ENCODE peak calls at places on chromosomes 7 and 10, in four cellular contexts. K is kidney glomerular epithelial cell, I is MV-4-11, D is HT-29. T is an unnamed sample.

GRCh38 chr10:70662362-70663220 is 9.7 kb upstream of the ADAMTS14 start:
- DNase-seq in K (no peak), I (no peak), D (no peak), T (no peak)

GRCh38 chr7:119640861-119641260 is 632.1 kb upstream of the KCND2 start:
- DNase-seq in K (no peak), I (no peak), D (no peak), T (peak)

GRCh38 chr7:128361463-128362441 is at the start of gene PRRT4:
- DNase-seq in K (no peak), I (peak), D (no peak), T (peak)

GRCh38 chr10:45454262-45454661 is 80.2 kb downstream of the ALOX5 start:
- DNase-seq in K (no peak), I (no peak), D (no peak), T (no peak)

GRCh38 chr7:75743455-75743859 is 4.7 kb upstream of the HIP1 start:
- DNase-seq in K (no peak), I (peak), D (no peak), T (no peak)

GRCh38 chr7:94160719-94161435 is 156.7 kb upstream of the BET1 start:
- DNase-seq in K (no peak), I (peak), D (no peak), T (peak)

GRCh38 chr10:110334061-110334656 is 29.4 kb upstream of the SMNDC1 start:
- DNase-seq in K (no peak), I (no peak), D (no peak), T (no peak)

GRCh38 chr7:22348379-22348778 is 8.6 kb downstream of the RAPGEF5 start:
- DNase-seq in K (peak), I (no peak), D (peak), T (no peak)

GRCh38 chr7:1571261-1571650 is 1.4 kb upstream of the PSMG3 start:
- DNase-seq in K (no peak), I (no peak), D (no peak), T (no peak)

GRCh38 chr10:116836902-116837513 is 12.3 kb upstream of the ENO4 start:
- DNase-seq in K (no peak), I (no peak), D (peak), T (peak)

GRCh38 chr7:146405737-146406136 is 289.1 kb downstream of the CNTNAP2 start:
- DNase-seq in K (no peak), I (no peak), D (no peak), T (no peak)

GRCh38 chr10:22343761-22344160 is 1.5 kb upstream of the SPAG6 start:
- DNase-seq in K (no peak), I (no peak), D (no peak), T (no peak)

GRCh38 chr7:69610675-69611037 is 12.4 kb downstream of the AUTS2 start:
- DNase-seq in K (no peak), I (no peak), D (no peak), T (no peak)

GRCh38 chr10:17673517-17674051 is 29.6 kb downstream of the STAM start:
- DNase-seq in K (peak), I (peak), D (no peak), T (peak)

GRCh38 chr7:66043681-66044497 is 31.7 kb upstream of the ASL start:
- DNase-seq in K (no peak), I (no peak), D (peak), T (no peak)

GRCh38 chr7:25495342-25495855 is 267.1 kb upstream of the NPVF start:
- DNase-seq in K (no peak), I (no peak), D (no peak), T (peak)

GRCh38 chr10:89966211-89966610 is 264.8 kb downstream of the KIF20B start:
- DNase-seq in K (no peak), I (no peak), D (no peak), T (no peak)

GRCh38 chr10:49272251-49273081 is 26.5 kb upstream of the C10orf71 start:
- DNase-seq in K (no peak), I (peak), D (no peak), T (no peak)

GRCh38 chr10:127563718-127564553 is 14.8 kb downstream of the NPS start:
- DNase-seq in K (peak), I (no peak), D (peak), T (peak)

GRCh38 chr7:35331730-35332678 is 78.1 kb upstream of the TBX20 start:
- DNase-seq in K (no peak), I (no peak), D (no peak), T (peak)

GRCh38 chr7:30348083-30348560 is 63.7 kb downstream of the ZNRF2 start:
- DNase-seq in K (peak), I (peak), D (peak), T (peak)

GRCh38 chr7:85828654-85829053 is 641.8 kb upstream of the SEMA3D start:
- DNase-seq in K (no peak), I (no peak), D (no peak), T (no peak)

GRCh38 chr7:1681581-1681980 is 11.5 kb downstream of the ELFN1 start:
- DNase-seq in K (no peak), I (no peak), D (no peak), T (no peak)

GRCh38 chr7:111992601-111993000 is 213.6 kb downstream of the DOCK4 start:
- DNase-seq in K (peak), I (no peak), D (no peak), T (no peak)

GRCh38 chr7:42883950-42884349 is 27.9 kb downstream of the C7orf25 start:
- DNase-seq in K (peak), I (no peak), D (no peak), T (no peak)

GRCh38 chr7:16564909-16565426 is 38.3 kb downstream of the LRRC72 start:
- DNase-seq in K (peak), I (peak), D (peak), T (peak)

GRCh38 chr10:97254694-97255093 is 37.7 kb downstream of the ARHGAP19 start:
- DNase-seq in K (no peak), I (no peak), D (no peak), T (no peak)

GRCh38 chr10:91389636-91390512 is 20.3 kb upstream of the HECTD2 start:
- DNase-seq in K (peak), I (peak), D (peak), T (peak)

GRCh38 chr7:43700059-43700501 is 29.2 kb downstream of the COA1 start:
- DNase-seq in K (peak), I (peak), D (peak), T (peak)

GRCh38 chr7:81280531-81280930 is 361.7 kb upstream of the SEMA3C start:
- DNase-seq in K (no peak), I (no peak), D (no peak), T (peak)

GRCh38 chr7:8063706-8064297 is 95.2 kb downstream of the GLCCI1 start:
- DNase-seq in K (no peak), I (no peak), D (no peak), T (no peak)

GRCh38 chr10:85545874-85546273 is 820.7 kb downstream of the GRID1 start:
- DNase-seq in K (no peak), I (peak), D (no peak), T (peak)

GRCh38 chr10:470339-471003 is 219.0 kb downstream of the DIP2C start:
- DNase-seq in K (no peak), I (no peak), D (no peak), T (no peak)

T was measured in OCI-M1.